ENCODE peak calls at places on chromosomes 2 and 18, in eight cellular contexts. V is right lobe of liver; A is HCT116; R is AG04450; I is effector memory CD4-positive, alpha-beta T cell; F is endothelial cell of umbilical vein; N is CD8-positive, alpha-beta T cell; K is fibroblast of lung. X is an unnamed sample.

GRCh38 chr2:16777123-16777872 is 111.7 kb upstream of the CYRIA start:
- DNase-seq in V (no peak), A (no peak), R (no peak), I (no peak), F (no peak), N (no peak), K (no peak), X (no peak)

GRCh38 chr2:195251221-195251620 is 405.8 kb upstream of the SLC39A10 start:
- DNase-seq in V (no peak), A (no peak), R (no peak), I (no peak), F (peak; percentile 37), N (no peak), K (no peak), X (no peak)

GRCh38 chr2:175180701-175181103 is 808 bp downstream of the ATP5MC3 start:
- DNase-seq in V (peak; percentile 65), A (no peak), R (no peak), I (peak; percentile 25), F (peak; percentile 66), N (peak; percentile 48), K (peak; percentile 53), X (peak; percentile 42)

GRCh38 chr2:99481941-99482340 is 7.9 kb downstream of the REV1 start:
- DNase-seq in V (no peak), A (no peak), R (no peak), I (no peak), F (no peak), N (no peak), K (peak; percentile 24), X (no peak)

GRCh38 chr2:234135750-234136221 is 85.3 kb downstream of the SPP2 start:
- DNase-seq in V (peak; percentile 60), A (peak; percentile 73), R (peak; percentile 39), I (no peak), F (peak; percentile 73), N (peak; percentile 48), K (peak; percentile 76), X (peak; percentile 42)

GRCh38 chr2:230866704-230867561 is 2.2 kb downstream of the ITM2C start:
- DNase-seq in V (peak; percentile 57), A (no peak), R (no peak), I (peak; percentile 51), F (peak; percentile 13), N (peak; percentile 80), K (peak; percentile 26), X (peak; percentile 78)

GRCh38 chr2:221943078-221943810 is 355.6 kb downstream of the PAX3 start:
- DNase-seq in V (no peak), A (no peak), R (no peak), I (no peak), F (peak; percentile 83), N (no peak), K (peak; percentile 83), X (no peak)

GRCh38 chr2:238065447-238065846 is 4.6 kb downstream of the SCLY start:
- DNase-seq in V (no peak), A (no peak), R (no peak), I (no peak), F (no peak), N (no peak), K (no peak), X (no peak)

GRCh38 chr2:60831921-60832320 is 49.5 kb upstream of the REL start:
- DNase-seq in V (no peak), A (no peak), R (no peak), I (no peak), F (no peak), N (no peak), K (no peak), X (no peak)

GRCh38 chr2:232505805-232506360 is 14.3 kb upstream of the PRSS56 start:
- DNase-seq in V (no peak), A (no peak), R (no peak), I (no peak), F (no peak), N (no peak), K (no peak), X (no peak)

GRCh38 chr2:35503738-35504160 is 851.8 kb upstream of the CRIM1 start:
- DNase-seq in V (no peak), A (no peak), R (no peak), I (no peak), F (peak; percentile 96), N (no peak), K (no peak), X (no peak)

GRCh38 chr18:78814321-78814720 is 165.3 kb upstream of the SALL3 start:
- DNase-seq in V (no peak), A (no peak), R (no peak), I (no peak), F (no peak), N (no peak), K (no peak), X (no peak)

GRCh38 chr18:51279367-51279984 is 82.0 kb upstream of the MEX3C start:
- DNase-seq in V (no peak), A (no peak), R (no peak), I (no peak), F (no peak), N (no peak), K (no peak), X (no peak)

GRCh38 chr2:211722928-211723327 is 815.7 kb downstream of the ERBB4 start:
- DNase-seq in V (no peak), A (no peak), R (no peak), I (no peak), F (no peak), N (no peak), K (no peak), X (no peak)

GRCh38 chr18:24016643-24017042 is 2.1 kb downstream of the TTC39C start:
- DNase-seq in V (no peak), A (peak; percentile 26), R (no peak), I (no peak), F (peak; percentile 11), N (no peak), K (no peak), X (no peak)

GRCh38 chr2:146004470-146004869 is 1484.6 kb upstream of the ZEB2 start:
- DNase-seq in V (no peak), A (no peak), R (peak; percentile 30), I (no peak), F (peak; percentile 14), N (no peak), K (peak; percentile 91), X (no peak)

DNA sequence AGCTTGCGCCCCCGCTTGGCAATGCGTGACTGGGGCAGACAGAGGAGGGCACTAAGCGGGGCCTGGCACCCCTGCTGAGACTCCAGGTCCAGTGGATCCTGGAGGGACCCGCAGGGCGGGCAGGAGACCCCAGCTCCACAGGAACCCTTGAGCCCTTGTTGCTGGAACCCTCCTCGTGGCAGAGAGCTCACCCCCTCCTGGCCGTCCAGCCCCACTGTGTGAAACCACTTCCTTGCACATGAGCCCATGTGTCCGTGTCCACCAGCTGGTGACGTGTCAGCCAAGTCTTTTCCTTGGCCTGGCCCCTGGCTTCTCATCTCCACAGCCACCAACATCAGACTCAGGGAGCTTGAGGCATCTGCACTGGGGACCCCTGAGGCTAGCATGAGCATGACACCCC is 38.0 kb downstream of the BIN1 start:
- DNase-seq in V (no peak), A (no peak), R (no peak), I (no peak), F (no peak), N (no peak), K (no peak), X (no peak)
- H3K27ac ChIP-seq in V (no peak overlapping the region), A (no peak overlapping the region), R (no peak overlapping the region), I (no peak overlapping the region), F (no peak overlapping the region), N (no peak overlapping the region), K (no peak overlapping the region), X (no peak overlapping the region)

GRCh38 chr2:177270531-177270930 is 6.0 kb upstream of the NFE2L2 start:
- DNase-seq in V (no peak), A (no peak), R (no peak), I (no peak), F (no peak), N (no peak), K (no peak), X (no peak)
- H3K4me3 ChIP-seq in V (no peak overlapping the region), A (no peak overlapping the region), R (no peak overlapping the region), I (no peak overlapping the region), F (no peak overlapping the region), N (no peak overlapping the region), K (no peak overlapping the region), X (no peak overlapping the region)

GRCh38 chr2:163573652-163574051 is 162.2 kb downstream of the FIGN start:
- DNase-seq in V (no peak), A (no peak), R (no peak), I (no peak), F (no peak), N (no peak), K (no peak), X (no peak)
- H3K27ac ChIP-seq in V (no peak overlapping the region), A (no peak overlapping the region), R (no peak overlapping the region), I (no peak overlapping the region), F (no peak overlapping the region), N (no peak overlapping the region), K (no peak overlapping the region), X (no peak overlapping the region)

DNA sequence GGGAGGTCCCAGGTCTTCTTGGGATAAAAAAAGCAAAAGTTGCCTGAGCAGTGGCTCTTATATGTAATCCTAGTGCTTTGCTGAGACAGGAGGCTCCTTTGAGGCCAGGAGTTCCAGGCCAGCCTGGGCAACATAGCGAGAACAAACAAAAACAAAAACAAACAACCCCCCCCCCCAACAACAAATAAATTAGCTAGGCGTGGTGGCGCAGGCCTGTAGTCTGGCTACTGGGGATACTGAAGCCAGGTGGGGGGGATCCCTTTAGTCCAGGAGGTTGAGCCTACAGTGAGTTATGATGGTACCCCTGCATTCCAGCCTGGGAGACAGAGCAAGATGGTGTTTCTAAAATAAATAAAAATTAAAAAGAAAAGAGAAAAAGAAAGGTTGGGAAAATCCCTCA is 5.4 kb downstream of the GAREM2 start:
- DNase-seq in V (no peak), A (no peak), R (no peak), I (no peak), F (no peak), N (no peak), K (no peak), X (no peak)
- H3K4me3 ChIP-seq in V (no peak overlapping the region), A (no peak overlapping the region), R (no peak overlapping the region), I (peak overlapping the region; percentile 42), F (no peak overlapping the region), N (no peak overlapping the region), K (no peak overlapping the region), X (no peak overlapping the region)